ENCODE peak calls at places on chromosomes 7 and 10, in five cellular contexts. One of them, this sample, is unnamed.

GRCh38 chr10:99520040-99520803 is 12.5 kb upstream of the NKX2-3 start:
- DNase-seq in H9: peak; percentile 40
- DNase-seq in neuronal stem cell: no peak
- DNase-seq in trophoblast cell: no peak
- DNase-seq in H1: peak; percentile 60
- DNase-seq in this sample: peak; percentile 89

GRCh38 chr10:15369642-15370211 is 1.4 kb downstream of the FAM171A1 start:
- DNase-seq in H9: peak; percentile 42
- DNase-seq in neuronal stem cell: no peak
- DNase-seq in trophoblast cell: no peak
- DNase-seq in H1: peak; percentile 59
- DNase-seq in this sample: peak; percentile 35

GRCh38 chr10:52729259-52730104 is 43.1 kb downstream of the MBL2 start:
- DNase-seq in H9: no peak
- DNase-seq in neuronal stem cell: no peak
- DNase-seq in trophoblast cell: no peak
- DNase-seq in H1: no peak
- DNase-seq in this sample: peak; percentile 42

GRCh38 chr7:34096135-34096775 is 190.9 kb downstream of the BMPER start:
- DNase-seq in H9: no peak
- DNase-seq in neuronal stem cell: no peak
- DNase-seq in trophoblast cell: no peak
- DNase-seq in H1: no peak
- DNase-seq in this sample: peak; percentile 87

GRCh38 chr7:55060690-55061414 is 42.0 kb downstream of the EGFR start:
- DNase-seq in H9: no peak
- DNase-seq in neuronal stem cell: no peak
- DNase-seq in trophoblast cell: no peak
- DNase-seq in H1: no peak
- DNase-seq in this sample: no peak

GRCh38 chr7:74029991-74030415 is 2.0 kb downstream of the ELN start:
- DNase-seq in H9: no peak
- DNase-seq in neuronal stem cell: no peak
- DNase-seq in trophoblast cell: no peak
- DNase-seq in H1: no peak
- DNase-seq in this sample: no peak

GRCh38 chr10:3002304-3002703 is 65.0 kb upstream of the PFKP start:
- DNase-seq in H9: no peak
- DNase-seq in neuronal stem cell: no peak
- DNase-seq in trophoblast cell: no peak
- DNase-seq in H1: no peak
- DNase-seq in this sample: no peak

GRCh38 chr10:104340692-104341091 is 2.4 kb upstream of the ITPRIP start:
- DNase-seq in H9: no peak
- DNase-seq in neuronal stem cell: no peak
- DNase-seq in trophoblast cell: no peak
- DNase-seq in H1: no peak
- DNase-seq in this sample: no peak

GRCh38 chr10:125084191-125085186 is 75.9 kb downstream of the CTBP2 start:
- DNase-seq in H9: peak; percentile 81
- DNase-seq in neuronal stem cell: no peak
- DNase-seq in trophoblast cell: peak; percentile 62
- DNase-seq in H1: no peak
- DNase-seq in this sample: peak; percentile 94

GRCh38 chr7:138556771-138557484 is 96.9 kb downstream of the TRIM24 start:
- DNase-seq in H9: no peak
- DNase-seq in neuronal stem cell: no peak
- DNase-seq in trophoblast cell: no peak
- DNase-seq in H1: no peak
- DNase-seq in this sample: peak; percentile 16

GRCh38 chr10:116629340-116629739 is 8.6 kb downstream of the PNLIPRP2 start:
- DNase-seq in H9: no peak
- DNase-seq in neuronal stem cell: no peak
- DNase-seq in trophoblast cell: no peak
- DNase-seq in H1: no peak
- DNase-seq in this sample: no peak

GRCh38 chr7:27547401-27547800 is 115.3 kb downstream of the HIBADH start:
- DNase-seq in H9: no peak
- DNase-seq in neuronal stem cell: no peak
- DNase-seq in trophoblast cell: peak; percentile 19
- DNase-seq in H1: no peak
- DNase-seq in this sample: peak; percentile 21

GRCh38 chr7:23298141-23298851 is 843 bp upstream of the MALSU1 start:
- DNase-seq in H9: no peak
- DNase-seq in neuronal stem cell: no peak
- DNase-seq in trophoblast cell: no peak
- DNase-seq in H1: no peak
- DNase-seq in this sample: no peak

GRCh38 chr7:113945018-113945938 is 26.5 kb upstream of the PPP1R3A start:
- DNase-seq in H9: no peak
- DNase-seq in neuronal stem cell: no peak
- DNase-seq in trophoblast cell: no peak
- DNase-seq in H1: no peak
- DNase-seq in this sample: no peak

GRCh38 chr7:157499121-157499834 is 162.5 kb downstream of the DNAJB6 start:
- DNase-seq in H9: no peak
- DNase-seq in neuronal stem cell: no peak
- DNase-seq in trophoblast cell: no peak
- DNase-seq in H1: peak; percentile 41
- DNase-seq in this sample: no peak

GRCh38 chr10:89074120-89074519 is 83.5 kb downstream of the FAS start:
- DNase-seq in H9: no peak
- DNase-seq in neuronal stem cell: no peak
- DNase-seq in trophoblast cell: no peak
- DNase-seq in H1: no peak
- DNase-seq in this sample: no peak

GRCh38 chr10:78297997-78298396 is 264.3 kb downstream of the RPS24 start:
- DNase-seq in H9: no peak
- DNase-seq in neuronal stem cell: no peak
- DNase-seq in trophoblast cell: no peak
- DNase-seq in H1: no peak
- DNase-seq in this sample: no peak

DNA sequence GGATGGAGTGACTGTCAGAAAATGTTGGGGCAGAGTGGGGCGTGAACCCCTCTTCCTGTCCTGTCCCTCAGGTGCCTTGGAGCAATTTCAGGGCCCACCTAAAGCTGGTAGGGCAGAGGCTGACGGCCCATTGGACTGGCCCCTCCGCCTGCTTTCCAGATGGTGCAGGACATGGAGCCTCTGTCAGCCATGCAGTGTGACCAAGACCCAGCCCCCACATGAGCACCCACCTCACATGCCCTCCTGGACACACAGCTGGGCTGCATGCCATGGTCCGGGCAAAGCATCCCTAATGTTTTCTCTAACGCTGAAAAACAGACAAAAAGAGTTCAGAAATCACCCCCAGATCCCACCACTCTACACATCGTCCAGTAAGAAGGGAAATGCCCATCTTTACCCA is 51.3 kb upstream of the PSAP start:
- DNase-seq in H9: no peak
- DNase-seq in neuronal stem cell: no peak
- DNase-seq in trophoblast cell: no peak
- DNase-seq in H1: no peak
- DNase-seq in this sample: no peak
- H2AK5ac ChIP-seq in H9: no peak overlapping the region
- H2AK5ac ChIP-seq in neuronal stem cell: peak overlapping the region; percentile 20
- H2AK5ac ChIP-seq in trophoblast cell: no peak overlapping the region
- H2AK5ac ChIP-seq in H1: no peak overlapping the region
- H2AK5ac ChIP-seq in this sample: no peak overlapping the region

GRCh38 chr7:93011351-93012294 is 106.2 kb downstream of the SAMD9 start:
- DNase-seq in H9: no peak
- DNase-seq in neuronal stem cell: no peak
- DNase-seq in trophoblast cell: peak; percentile 51
- DNase-seq in H1: no peak
- DNase-seq in this sample: peak; percentile 90
- H3K4ac ChIP-seq in H9: no peak overlapping the region
- H3K4ac ChIP-seq in neuronal stem cell: no peak overlapping the region
- H3K4ac ChIP-seq in trophoblast cell: no peak overlapping the region
- H3K4ac ChIP-seq in H1: no peak overlapping the region
- H3K4ac ChIP-seq in this sample: no peak overlapping the region

GRCh38 chr7:12300415-12300814 is 89.3 kb downstream of the TMEM106B start:
- DNase-seq in H9: no peak
- DNase-seq in neuronal stem cell: no peak
- DNase-seq in trophoblast cell: no peak
- DNase-seq in H1: no peak
- DNase-seq in this sample: no peak
- H2BK12ac ChIP-seq in H9: no peak overlapping the region
- H2BK12ac ChIP-seq in neuronal stem cell: no peak overlapping the region
- H2BK12ac ChIP-seq in trophoblast cell: no peak overlapping the region
- H2BK12ac ChIP-seq in H1: no peak overlapping the region
- H2BK12ac ChIP-seq in this sample: no peak overlapping the region

GRCh38 chr10:97687785-97688781 is 1.0 kb upstream of the AVPI1 start:
- DNase-seq in H9: no peak
- DNase-seq in neuronal stem cell: no peak
- DNase-seq in trophoblast cell: no peak
- DNase-seq in H1: no peak
- DNase-seq in this sample: peak; percentile 90

GRCh38 chr10:97690138-97690537 is 3.1 kb upstream of the AVPI1 start:
- DNase-seq in H9: no peak
- DNase-seq in neuronal stem cell: no peak
- DNase-seq in trophoblast cell: no peak
- DNase-seq in H1: no peak
- DNase-seq in this sample: no peak

GRCh38 chr10:97686962-97687784 is at the start of gene AVPI1:
- DNase-seq in H9: peak; percentile 99
- DNase-seq in neuronal stem cell: peak; percentile 97
- DNase-seq in trophoblast cell: peak; percentile 99
- DNase-seq in H1: peak; percentile 98
- DNase-seq in this sample: peak; percentile 97

GRCh38 chr10:97686301-97686961 is 610 bp downstream of the AVPI1 start:
- DNase-seq in H9: no peak
- DNase-seq in neuronal stem cell: no peak
- DNase-seq in trophoblast cell: no peak
- DNase-seq in H1: no peak
- DNase-seq in this sample: no peak

GRCh38 chr10:97689637-97690036 is 2.6 kb upstream of the AVPI1 start:
- DNase-seq in H9: no peak
- DNase-seq in neuronal stem cell: no peak
- DNase-seq in trophoblast cell: peak; percentile 74
- DNase-seq in H1: no peak
- DNase-seq in this sample: peak; percentile 85
- H2AK5ac ChIP-seq in H9: no peak overlapping the region
- H2AK5ac ChIP-seq in neuronal stem cell: no peak overlapping the region
- H2AK5ac ChIP-seq in trophoblast cell: no peak overlapping the region
- H2AK5ac ChIP-seq in H1: no peak overlapping the region
- H2AK5ac ChIP-seq in this sample: no peak overlapping the region

This sample was measured in mesenchymal stem cell.